ENCODE peak calls at places on chromosomes 5 and 9, in four cellular contexts. N is right cardiac atrium, Q is ovary, U is SJCRH30. A is an unnamed sample.
A peak's percentile ranks its signal among the peaks of the same experiment; 100 is the strongest.

GRCh38 chr9:108186996-108187395 is 668.8 kb downstream of the ACTL7B start:
- DNase-seq in U (peak; percentile 36), N (peak; percentile 87), Q (peak; percentile 13), A (no peak)

GRCh38 chr5:43078956-43079355 is 38.8 kb upstream of the ANXA2R start:
- DNase-seq in Q (no peak), N (no peak), U (no peak), A (no peak)

GRCh38 chr9:127945942-127946341 is 8.3 kb upstream of the DPM2 start:
- DNase-seq in U (no peak), Q (no peak), N (peak; percentile 53), A (no peak)

GRCh38 chr5:133472829-133473228 is 139.5 kb downstream of the FSTL4 start:
- DNase-seq in Q (no peak), N (no peak), U (no peak), A (no peak)

GRCh38 chr9:124365045-124365444 is 50.2 kb downstream of the PSMB7 start:
- DNase-seq in U (no peak), Q (no peak), N (no peak), A (no peak)

GRCh38 chr9:69627301-69627700 is 44.9 kb downstream of the APBA1 start:
- DNase-seq in U (no peak), Q (no peak), N (no peak), A (no peak)

GRCh38 chr5:31133488-31133887 is 60.0 kb upstream of the CDH6 start:
- DNase-seq in N (no peak), U (peak; percentile 84), Q (no peak), A (no peak)

GRCh38 chr5:157328277-157328912 is 62.5 kb downstream of the CYFIP2 start:
- DNase-seq in U (peak; percentile 65), N (peak; percentile 75), Q (peak; percentile 61), A (peak; percentile 47)

GRCh38 chr9:91182429-91182828 is 179.3 kb downstream of the AUH start:
- DNase-seq in N (no peak), U (no peak), Q (no peak), A (no peak)

GRCh38 chr5:80043187-80043586 is 8.0 kb downstream of the THBS4 start:
- DNase-seq in N (no peak), U (no peak), Q (no peak), A (no peak)

GRCh38 chr9:26947736-26948135 is 694 bp upstream of the PLAA start:
- DNase-seq in Q (no peak), N (no peak), U (no peak), A (no peak)

GRCh38 chr5:73515232-73515631 is 17.0 kb downstream of the BTF3 start:
- DNase-seq in N (no peak), U (no peak), Q (no peak), A (no peak)

GRCh38 chr9:113898596-113898995 is 22.5 kb downstream of the ZNF618 start:
- DNase-seq in U (no peak), N (no peak), Q (no peak), A (no peak)

GRCh38 chr9:127049581-127049980 is 72.9 kb downstream of the ANGPTL2 start:
- DNase-seq in N (no peak), U (no peak), Q (no peak), A (no peak)

GRCh38 chr5:57386958-57387357 is 95.7 kb downstream of the ACTBL2 start:
- DNase-seq in U (no peak), Q (no peak), N (no peak), A (no peak)

GRCh38 chr9:35658894-35659220 is 765 bp downstream of the CCDC107 start:
- DNase-seq in Q (no peak), N (peak; percentile 79), U (peak; percentile 34), A (no peak)

GRCh38 chr5:101679816-101680215 is 616.3 kb downstream of the SLCO4C1 start:
- DNase-seq in Q (no peak), N (no peak), U (no peak), A (no peak)

GRCh38 chr9:97986466-97986865 is 3.3 kb downstream of the ANP32B start:
- DNase-seq in Q (no peak), N (no peak), U (peak; percentile 40), A (no peak)

GRCh38 chr9:114516913-114517312 is 11.6 kb upstream of the WHRN start:
- DNase-seq in Q (no peak), U (no peak), N (no peak), A (no peak)

GRCh38 chr5:172150514-172151425 is 37.3 kb downstream of the STK10 start:
- DNase-seq in U (no peak), Q (no peak), N (peak; percentile 82), A (no peak)

GRCh38 chr9:127162046-127162445 is 39.6 kb upstream of the ANGPTL2 start:
- DNase-seq in N (no peak), Q (peak; percentile 6), U (no peak), A (no peak)

GRCh38 chr5:64603676-64604075 is 86.6 kb upstream of the SHISAL2B start:
- DNase-seq in U (no peak), N (no peak), Q (no peak), A (no peak)

GRCh38 chr9:22111176-22111870 is 102.2 kb upstream of the CDKN2B start:
- DNase-seq in N (no peak), Q (no peak), U (no peak), A (no peak)

GRCh38 chr9:137757613-137758029 is 120.0 kb upstream of the CACNA1B start:
- DNase-seq in Q (no peak), N (no peak), U (peak; percentile 45), A (no peak)

GRCh38 chr9:89746385-89747116 is 141.7 kb downstream of the GADD45G start:
- DNase-seq in N (peak; percentile 82), Q (no peak), U (peak; percentile 35), A (no peak)

GRCh38 chr5:108372369-108372768 is 9.5 kb downstream of the FBXL17 start:
- DNase-seq in N (no peak), Q (no peak), U (no peak), A (no peak)

GRCh38 chr5:152592416-152592815 is 187.3 kb upstream of the NMUR2 start:
- DNase-seq in U (no peak), N (no peak), Q (no peak), A (no peak)

GRCh38 chr5:154157483-154158378 is 32.8 kb upstream of the GALNT10 start:
- DNase-seq in U (no peak), N (no peak), Q (no peak), A (no peak)

GRCh38 chr5:14158890-14159666 is 15.9 kb downstream of the TRIO start:
- DNase-seq in Q (no peak), N (no peak), U (no peak), A (no peak)

GRCh38 chr5:88555658-88556057 is 287.0 kb upstream of the TMEM161B start:
- DNase-seq in U (peak; percentile 65), N (no peak), Q (no peak), A (no peak)

GRCh38 chr5:162956570-162956969 is 480.8 kb upstream of the CCNG1 start:
- DNase-seq in Q (no peak), N (no peak), U (no peak), A (no peak)

GRCh38 chr9:32989651-32990050 is 11.8 kb downstream of the APTX start:
- DNase-seq in Q (no peak), U (no peak), N (no peak), A (no peak)

GRCh38 chr5:68991279-68991678 is 102.5 kb upstream of the SLC30A5 start:
- DNase-seq in Q (no peak), U (no peak), N (no peak), A (no peak)

GRCh38 chr5:122077451-122078115 is 476 bp downstream of the LOX start:
- DNase-seq in Q (peak; percentile 24), U (peak; percentile 19), N (peak; percentile 67), A (no peak)

GRCh38 chr9:134174526-134175290 is 10.3 kb upstream of the RNU6ATAC start:
- DNase-seq in N (peak; percentile 52), Q (no peak), U (no peak), A (no peak)

GRCh38 chr5:36739751-36740221 is 133.4 kb downstream of the SLC1A3 start:
- DNase-seq in U (peak; percentile 79), Q (peak; percentile 15), N (peak; percentile 75), A (peak; percentile 40)

GRCh38 chr5:150901446-150901845 is 3.3 kb downstream of the ZNF300 start:
- DNase-seq in U (no peak), N (no peak), Q (no peak), A (no peak)
- H3K9me3 ChIP-seq in U (peaks cover 29% of the 10 kb centered on the region), N (peaks cover 2% of the 10 kb centered on the region), Q (peaks cover 2% of the 10 kb centered on the region), A (peaks cover 19% of the 10 kb centered on the region)

GRCh38 chr9:13088734-13089427 is 190.6 kb downstream of the MPDZ start:
- DNase-seq in Q (no peak), N (no peak), U (peak; percentile 59), A (no peak)

GRCh38 chr9:13083973-13084528 is 195.4 kb downstream of the MPDZ start:
- DNase-seq in U (no peak), Q (no peak), N (no peak), A (no peak)

GRCh38 chr9:13078164-13078563 is 201.3 kb downstream of the MPDZ start:
- DNase-seq in N (no peak), U (no peak), Q (no peak), A (no peak)

GRCh38 chr9:13082796-13083195 is 196.7 kb downstream of the MPDZ start:
- DNase-seq in Q (no peak), N (no peak), U (no peak), A (no peak)

GRCh38 chr9:13083366-13083765 is 196.1 kb downstream of the MPDZ start:
- DNase-seq in U (no peak), N (no peak), Q (no peak), A (no peak)
- H3K4me3 ChIP-seq in U (no peak overlapping the region), N (no peak overlapping the region), Q (no peak overlapping the region), A (no peak overlapping the region)

DNA sequence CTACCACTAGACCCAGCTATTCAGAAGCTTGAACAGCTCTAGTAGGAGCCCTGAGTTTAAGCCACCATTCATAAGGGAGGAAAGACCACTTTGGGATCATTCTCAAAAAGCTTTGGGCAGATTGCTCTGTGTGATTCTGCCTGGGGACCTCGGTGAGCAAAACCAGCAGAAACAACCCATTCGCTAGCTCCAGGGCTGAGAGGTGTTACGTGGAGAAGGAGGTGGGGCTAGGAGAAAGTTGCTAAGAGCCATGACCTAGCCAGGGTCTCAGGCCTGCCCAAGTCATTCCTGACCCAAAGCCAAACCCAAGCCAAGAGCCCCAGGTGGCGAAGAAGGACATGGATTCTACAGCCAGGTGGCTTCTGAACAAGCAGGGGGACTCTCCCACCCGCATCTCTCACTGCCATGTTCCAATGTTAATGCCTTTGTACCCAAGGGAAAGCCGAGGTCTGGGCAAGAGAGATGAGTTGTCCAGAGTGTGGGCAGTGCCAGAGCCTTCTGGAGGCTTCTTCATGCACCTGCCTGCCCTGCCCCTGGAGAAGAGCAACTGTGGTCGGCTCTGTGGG is 4.0 kb upstream of the BARHL1 start:
- DNase-seq in N (no peak), U (no peak), Q (no peak), A (no peak)
- H3K27me3 ChIP-seq in N (no peaks in the 10 kb centered on the region), U (no peaks in the 10 kb centered on the region), Q (peaks cover 13% of the 10 kb centered on the region), A (peaks cover 66% of the 10 kb centered on the region)

GRCh38 chr5:20276061-20276958 is 288.3 kb upstream of the CDH18 start:
- DNase-seq in Q (no peak), U (no peak), N (no peak), A (no peak)

DNA sequence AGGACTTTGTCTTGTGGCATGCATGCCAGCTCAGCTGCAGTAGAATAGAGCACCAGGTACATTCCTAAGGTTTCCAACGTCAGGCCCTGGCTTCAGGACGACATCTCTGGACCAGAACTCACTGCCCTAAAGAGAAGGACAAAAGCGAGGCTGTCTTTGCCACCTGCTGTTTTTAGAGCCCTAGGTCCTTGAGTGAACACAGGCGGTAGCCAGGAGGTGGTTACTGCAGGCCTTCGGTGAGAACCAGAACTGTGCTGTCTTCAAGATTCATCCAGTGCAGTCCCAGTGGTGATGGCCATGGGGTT is 288.9 kb upstream of the CDH18 start:
- DNase-seq in N (no peak), U (no peak), Q (no peak), A (no peak)
- H3K9me3 ChIP-seq in N (peaks cover 10% of the 10 kb centered on the region), U (no peaks in the 10 kb centered on the region), Q (no peaks in the 10 kb centered on the region), A (peaks cover 4% of the 10 kb centered on the region)

GRCh38 chr5:67606586-67606947 is 410.0 kb upstream of the CD180 start:
- DNase-seq in U (no peak), N (no peak), Q (no peak), A (no peak)
- H3K4me3 ChIP-seq in U (no peak overlapping the region), N (no peak overlapping the region), Q (no peak overlapping the region), A (no peak overlapping the region)